ENCODE peak calls at places on chromosomes 4 and X, in six cellular contexts. S is nucleus accumbens, H is GM03348, T is iris pigment epithelial cell, O is LNCaP clone FGC, X is fibroblast of lung. K is an unnamed sample.

GRCh38 chr4:610411-611261 is 14.7 kb upstream of the PDE6B start:
- DNase-seq in O (peak; percentile 28), H (peak; percentile 40), T (peak; percentile 44), X (peak; percentile 48), S (no peak), K (peak; percentile 41)

GRCh38 chr4:158253350-158253980 is 43.2 kb downstream of the TMEM144 start:
- DNase-seq in T (peak; percentile 63), S (peak; percentile 35), O (peak; percentile 25), X (peak; percentile 40), H (peak; percentile 65), K (peak; percentile 76)

GRCh38 chrX:19017271-19017670 is 33.4 kb upstream of the PHKA2 start:
- DNase-seq in X (peak; percentile 7), T (peak; percentile 18), H (peak; percentile 17), S (no peak), O (no peak), K (peak; percentile 18)

GRCh38 chr4:189035654-189036053 is 896.4 kb downstream of the TRIML1 start:
- DNase-seq in H (no peak), O (no peak), T (no peak), X (no peak), S (no peak), K (no peak)

GRCh38 chr4:2251073-2251794 is 9.3 kb upstream of the HAUS3 start:
- DNase-seq in T (no peak), H (peak; percentile 3), X (no peak), O (no peak), S (no peak), K (no peak)

GRCh38 chr4:43835869-43836268 is 612.7 kb downstream of the KCTD8 start:
- DNase-seq in H (no peak), T (no peak), S (no peak), X (no peak), O (no peak), K (no peak)

GRCh38 chrX:16466640-16467432 is 183.1 kb upstream of the S100G start:
- DNase-seq in H (peak; percentile 15), T (peak; percentile 65), O (no peak), S (no peak), X (peak; percentile 62), K (peak; percentile 16)

GRCh38 chr4:14856076-14856926 is 146.0 kb upstream of the CPEB2 start:
- DNase-seq in H (peak; percentile 83), O (no peak), T (peak; percentile 100), X (peak; percentile 100), S (no peak), K (peak; percentile 97)

GRCh38 chr4:165403667-165404066 is 24.9 kb downstream of the CPE start:
- DNase-seq in S (no peak), X (no peak), O (no peak), H (no peak), T (no peak), K (no peak)

GRCh38 chrX:17521871-17522693 is 147.1 kb downstream of the NHS start:
- DNase-seq in H (peak; percentile 42), X (peak; percentile 68), T (peak; percentile 19), S (no peak), O (no peak), K (peak; percentile 26)

GRCh38 chr4:2441393-2442174 is 22.8 kb downstream of the CFAP99 start:
- DNase-seq in H (peak; percentile 78), T (peak; percentile 49), X (peak; percentile 42), O (peak; percentile 23), S (no peak), K (peak; percentile 70)

GRCh38 chrX:48919360-48919821 is 567 bp upstream of the PIM2 start:
- DNase-seq in H (peak; percentile 7), X (no peak), O (no peak), S (no peak), T (peak; percentile 42), K (no peak)

GRCh38 chrX:5559386-5559785 is 669.3 kb downstream of the NLGN4X start:
- DNase-seq in S (no peak), H (no peak), O (no peak), X (no peak), T (no peak), K (no peak)

GRCh38 chr4:116453127-116453526 is 632.2 kb downstream of the TRAM1L1 start:
- DNase-seq in O (no peak), H (no peak), S (no peak), T (no peak), X (no peak), K (no peak)

GRCh38 chrX:97691901-97692455 is 808.3 kb downstream of the RPA4 start:
- DNase-seq in O (no peak), H (no peak), T (no peak), S (no peak), X (no peak), K (peak; percentile 2)

GRCh38 chr4:158678767-158679166 is 6.7 kb downstream of the ETFDH start:
- DNase-seq in S (no peak), X (no peak), H (no peak), T (no peak), O (no peak), K (no peak)

GRCh38 chr4:97984545-97985131 is 158.6 kb downstream of the STPG2 start:
- DNase-seq in X (no peak), H (no peak), T (no peak), O (no peak), S (no peak), K (peak; percentile 10)

GRCh38 chr4:67234296-67234695 is 311.0 kb downstream of the CENPC start:
- DNase-seq in O (no peak), S (no peak), T (peak; percentile 1), X (peak; percentile 66), H (peak; percentile 4), K (peak; percentile 8)

GRCh38 chr4:522438-522837 is 23.4 kb downstream of the PIGG start:
- DNase-seq in X (no peak), O (no peak), S (no peak), T (no peak), H (no peak), K (no peak)

GRCh38 chr4:42655921-42656735 is 777 bp downstream of the ATP8A1 start:
- DNase-seq in H (peak; percentile 19), X (no peak), S (peak; percentile 38), T (peak; percentile 12), O (peak; percentile 89), K (no peak)

GRCh38 chrX:497201-497710 is 110.5 kb upstream of the PPP2R3B start:
- DNase-seq in X (no peak), H (no peak), T (no peak), O (no peak), S (no peak), K (no peak)

GRCh38 chrX:72121381-72121780 is 10.3 kb downstream of the RTL5 start:
- DNase-seq in O (no peak), S (no peak), T (peak; percentile 80), H (peak; percentile 80), X (peak; percentile 86), K (peak; percentile 62)

GRCh38 chr4:157300678-157301077 is 80.2 kb downstream of the GRIA2 start:
- DNase-seq in O (no peak), H (no peak), X (no peak), T (no peak), S (no peak), K (no peak)

K was measured in fibroblast of pulmonary artery.